ENCODE peak calls at places on chromosome 10, in five cellular contexts. S, U, D, X and B are unnamed samples.

GRCh38 chr10:83816942-83817341 is 322.4 kb upstream of the GHITM start:
- DNase-seq in S (no peak), U (no peak), D (no peak), X (no peak), B (no peak)

GRCh38 chr10:127908958-127909267 is 2.0 kb downstream of the PTPRE start:
- DNase-seq in S (no peak), U (no peak), D (no peak), X (no peak), B (no peak)

GRCh38 chr10:128440513-128441160 is 314.4 kb upstream of the MKI67 start:
- DNase-seq in S (no peak), U (no peak), D (no peak), X (no peak), B (no peak)

GRCh38 chr10:26505491-26505890 is 67.3 kb downstream of the APBB1IP start:
- DNase-seq in S (no peak), U (no peak), D (no peak), X (no peak), B (no peak)

GRCh38 chr10:61159253-61159652 is 215.3 kb upstream of the RHOBTB1 start:
- DNase-seq in S (no peak), U (no peak), D (peak), X (no peak), B (no peak)

GRCh38 chr10:100101526-100102076 is 19.9 kb upstream of the CPN1 start:
- DNase-seq in S (peak), U (no peak), D (peak), X (no peak), B (no peak)

GRCh38 chr10:118960166-118961090 is 69.1 kb upstream of the NANOS1 start:
- DNase-seq in S (peak), U (no peak), D (peak), X (no peak), B (no peak)

GRCh38 chr10:52994370-52994769 is 221.8 kb upstream of the MBL2 start:
- DNase-seq in S (no peak), U (no peak), D (no peak), X (no peak), B (no peak)

GRCh38 chr10:100896876-100897461 is 15.8 kb upstream of the SLF2 start:
- DNase-seq in S (no peak), U (no peak), D (no peak), X (no peak), B (no peak)

GRCh38 chr10:76456190-76456589 is 1024.8 kb downstream of the LRMDA start:
- DNase-seq in S (no peak), U (no peak), D (peak), X (no peak), B (no peak)

GRCh38 chr10:11950325-11951018 is 92.1 kb downstream of the UPF2 start:
- DNase-seq in S (no peak), U (no peak), D (no peak), X (no peak), B (no peak)

GRCh38 chr10:131730771-131731497 is 169.9 kb upstream of the PPP2R2D start:
- DNase-seq in S (no peak), U (no peak), D (no peak), X (no peak), B (no peak)